ENCODE peak calls at places on chromosomes 6 and 20, in seven cellular contexts. U is AG04450, O is adrenal gland, A is right lobe of liver, D is heart right ventricle, G is left ventricle myocardium inferior, E is tibial nerve. J is an unnamed sample.
A peak's percentile ranks its signal among the peaks of the same experiment; 100 is the strongest.

GRCh38 chr6:40957616-40958492 is 81.2 kb downstream of the UNC5CL start:
- DNase-seq in A (no peak), U (peak; percentile 46), E (no peak), D (no peak), G (no peak), O (no peak), J (no peak)

GRCh38 chr6:121770943-121771342 is 335.5 kb downstream of the GJA1 start:
- DNase-seq in E (no peak), G (no peak), A (no peak), U (no peak), D (no peak), O (no peak), J (no peak)

GRCh38 chr6:112245511-112246203 is 8.7 kb downstream of the LAMA4 start:
- DNase-seq in G (no peak), D (no peak), A (no peak), O (no peak), E (no peak), U (peak; percentile 87), J (no peak)

GRCh38 chr20:32652739-32653526 is 20.8 kb downstream of the C20orf203 start:
- DNase-seq in G (peak; percentile 84), E (peak; percentile 85), A (peak; percentile 86), O (peak; percentile 93), U (peak; percentile 42), D (peak; percentile 87), J (peak; percentile 86)

GRCh38 chr6:140048202-140048790 is 673.8 kb upstream of the CITED2 start:
- DNase-seq in U (no peak), E (no peak), A (no peak), G (no peak), O (no peak), D (no peak), J (no peak)

GRCh38 chr6:12602951-12603710 is 113.4 kb upstream of the PHACTR1 start:
- DNase-seq in O (peak; percentile 48), G (no peak), U (no peak), A (no peak), D (no peak), E (no peak), J (peak; percentile 39)

GRCh38 chr20:32797160-32797468 is 22.6 kb upstream of the MAPRE1 start:
- DNase-seq in D (no peak), O (no peak), A (no peak), G (no peak), E (no peak), U (peak; percentile 10), J (no peak)

GRCh38 chr6:56148488-56149190 is 98.7 kb downstream of the COL21A1 start:
- DNase-seq in U (no peak), O (no peak), D (no peak), G (no peak), E (no peak), A (no peak), J (no peak)

GRCh38 chr20:50283922-50284810 is 93.5 kb downstream of the CEBPB start:
- DNase-seq in E (no peak), A (peak; percentile 89), O (peak; percentile 86), G (no peak), D (no peak), U (no peak), J (peak; percentile 81)

GRCh38 chr6:81772741-81773140 is 20.3 kb upstream of the TENT5A start:
- DNase-seq in O (no peak), A (no peak), G (no peak), U (no peak), D (no peak), E (no peak), J (no peak)

GRCh38 chr20:63002511-63002910 is 4.3 kb downstream of the BHLHE23 start:
- DNase-seq in G (no peak), E (no peak), A (no peak), U (no peak), D (peak; percentile 1), O (no peak), J (no peak)

DNA sequence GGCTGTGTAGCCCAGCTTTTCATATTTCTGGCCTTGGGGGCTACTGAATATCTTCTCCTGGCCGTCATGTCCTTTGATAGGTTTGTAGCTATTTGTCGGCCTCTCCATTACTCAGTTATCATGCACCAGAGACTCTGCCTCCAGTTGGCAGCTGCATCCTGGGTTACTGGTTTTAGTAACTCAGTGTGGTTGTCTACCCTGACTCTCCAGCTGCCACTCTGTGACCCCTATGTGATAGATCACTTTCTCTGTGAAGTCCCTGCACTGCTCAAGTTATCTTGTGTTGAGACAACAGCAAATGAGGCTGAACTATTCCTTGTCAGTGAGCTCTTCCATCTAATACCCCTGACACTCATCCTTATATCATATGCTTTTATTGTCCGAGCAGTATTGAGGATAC is 485 bp downstream of the OR2B6 start:
- DNase-seq in O (no peak), G (no peak), E (no peak), A (no peak), U (no peak), D (no peak), J (no peak)
- H3K27ac ChIP-seq in O (no peak overlapping the region), G (no peak overlapping the region), E (no peak overlapping the region), A (no peak overlapping the region), U (no peak overlapping the region), D (no peak overlapping the region), J (no peak overlapping the region)

GRCh38 chr20:38249536-38250310 is 10.8 kb downstream of the KIAA1755 start:
- DNase-seq in O (no peak), G (no peak), U (no peak), A (no peak), D (no peak), E (no peak), J (no peak)
- H3K27ac ChIP-seq in O (no peak overlapping the region), G (no peak overlapping the region), U (no peak overlapping the region), A (no peak overlapping the region), D (no peak overlapping the region), E (peak overlapping the region; percentile 52), J (no peak overlapping the region)

DNA sequence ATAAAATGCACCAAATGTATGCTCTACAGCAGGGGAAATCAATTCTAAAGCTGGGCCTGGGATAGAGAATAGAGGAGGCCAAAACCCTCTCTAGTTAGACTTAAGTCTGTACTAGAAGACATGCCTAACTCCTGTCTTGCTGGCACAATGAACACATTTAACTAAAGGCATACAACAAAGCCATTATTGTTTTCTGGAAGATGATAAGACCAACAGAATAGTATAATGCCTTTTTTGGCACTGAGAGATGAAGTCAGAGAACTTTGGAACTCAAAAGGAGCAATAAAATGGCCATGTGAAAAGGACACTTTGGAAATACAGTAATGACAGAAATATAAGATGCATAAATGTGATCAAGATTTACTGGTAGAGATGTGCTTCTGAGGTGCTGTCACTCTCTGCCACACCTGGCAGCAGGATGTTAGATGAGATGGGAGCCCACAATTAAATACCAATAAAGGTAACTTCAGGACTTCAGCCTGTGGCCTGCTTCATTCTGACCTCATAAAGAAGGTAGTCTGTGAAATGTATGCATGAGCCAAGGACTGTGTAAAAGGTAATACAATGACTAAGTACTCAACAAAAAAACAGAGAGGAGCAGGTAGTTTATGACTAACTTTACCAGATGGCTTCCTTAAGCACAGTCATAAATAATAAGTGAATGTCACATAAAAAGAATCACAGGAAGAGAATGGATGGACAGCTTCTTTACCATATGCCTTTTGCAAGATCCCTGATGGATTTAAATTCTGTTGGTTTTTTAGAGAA is 333.4 kb downstream of the BCKDHB start:
- DNase-seq in E (no peak), O (no peak), G (no peak), U (no peak), A (no peak), D (no peak), J (no peak)
- H3K27ac ChIP-seq in E (no peak overlapping the region), O (no peak overlapping the region), G (no peak overlapping the region), U (no peak overlapping the region), A (no peak overlapping the region), D (no peak overlapping the region), J (no peak overlapping the region)

GRCh38 chr20:22931653-22932052 is 103.5 kb upstream of the SSTR4 start:
- DNase-seq in U (no peak), E (no peak), O (no peak), G (no peak), A (peak; percentile 42), D (no peak), J (peak; percentile 19)
- H3K27ac ChIP-seq in U (no peak overlapping the region), E (no peak overlapping the region), O (no peak overlapping the region), G (no peak overlapping the region), A (no peak overlapping the region), D (no peak overlapping the region), J (no peak overlapping the region)

GRCh38 chr20:36745927-36746659 is at the start of gene NDRG3:
- DNase-seq in E (peak; percentile 85), O (peak; percentile 94), D (peak; percentile 93), A (peak; percentile 94), G (peak; percentile 95), U (peak; percentile 78), J (peak; percentile 97)
- H3K27ac ChIP-seq in E (peak within 1 kb of the TSS; percentile 78), O (peak within 1 kb of the TSS; percentile 81), D (peak within 1 kb of the TSS; percentile 73), A (peak within 1 kb of the TSS; percentile 40), G (peak within 1 kb of the TSS; percentile 94), U (peak within 1 kb of the TSS; percentile 22), J (peak within 1 kb of the TSS; percentile 72)

GRCh38 chr20:33822423-33822822 is 11.3 kb downstream of the CHMP4B start:
- DNase-seq in D (no peak), U (no peak), A (no peak), E (no peak), G (no peak), O (no peak), J (no peak)

GRCh38 chr20:33821270-33821836 is 10.2 kb downstream of the CHMP4B start:
- DNase-seq in U (no peak), E (no peak), O (no peak), G (no peak), A (no peak), D (no peak), J (no peak)

GRCh38 chr20:33819456-33819855 is 8.3 kb downstream of the CHMP4B start:
- DNase-seq in D (no peak), O (no peak), G (no peak), E (no peak), A (no peak), U (no peak), J (no peak)

GRCh38 chr20:33817411-33817810 is 6.3 kb downstream of the CHMP4B start:
- DNase-seq in E (no peak), D (no peak), A (no peak), G (no peak), U (no peak), O (no peak), J (no peak)

DNA sequence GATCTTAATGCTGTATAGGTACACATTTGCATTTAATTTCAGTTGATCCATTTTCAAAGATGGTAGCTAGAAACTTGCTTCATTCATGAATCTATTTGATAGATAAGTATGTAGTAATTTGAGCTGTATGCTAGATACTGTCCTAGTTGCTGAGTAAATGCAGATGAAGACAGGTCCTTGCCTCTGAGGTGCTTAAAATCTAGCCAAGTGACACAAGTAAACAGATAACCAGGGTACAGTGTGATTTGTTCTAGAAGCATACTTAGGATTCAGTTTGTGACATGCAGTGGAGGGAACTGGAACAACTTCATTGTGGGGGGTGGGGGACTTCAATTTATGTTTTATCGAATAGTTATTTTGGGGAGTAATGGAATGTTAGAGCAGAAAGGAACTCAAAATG is 9.2 kb downstream of the CHMP4B start:
- DNase-seq in G (no peak), A (no peak), D (no peak), O (no peak), E (no peak), U (no peak), J (no peak)
- H3K27ac ChIP-seq in G (peak overlapping the region; percentile 52), A (no peak overlapping the region), D (no peak overlapping the region), O (no peak overlapping the region), E (no peak overlapping the region), U (no peak overlapping the region), J (no peak overlapping the region)

GRCh38 chr20:17835941-17836861 is 132.4 kb downstream of the SNX5 start:
- DNase-seq in G (peak; percentile 87), U (peak; percentile 70), O (peak; percentile 51), A (no peak), E (peak; percentile 66), D (peak; percentile 78), J (peak; percentile 74)
- H3K27ac ChIP-seq in G (peak overlapping the region; percentile 91), U (peak overlapping the region; percentile 95), O (peak overlapping the region; percentile 87), A (peak overlapping the region; percentile 63), E (peak overlapping the region; percentile 87), D (peak overlapping the region; percentile 85), J (no peak overlapping the region)

J was measured in body of pancreas.